ENCODE peak calls at places on chromosome 22, in six cellular contexts. J is colonic mucosa; W is EH; O is hippocampal formation; T is stimulated activated CD4-positive, alpha-beta T cell treated with anti-CD3 and anti-CD28 coated beads, Interleukin-1b, Interleukin-23, amount 100 ng/mL, for 24 hours; Z is skeletal muscle cell. R is an unnamed sample.

GRCh38 chr22:17381237-17381913 is 12.1 kb downstream of the CECR2 start:
- DNase-seq in J (no peak), W (no peak), O (no peak), T (no peak), Z (no peak), R (no peak)

GRCh38 chr22:25045176-25045575 is 92.7 kb downstream of the KIAA1671 start:
- DNase-seq in J (no peak), W (no peak), O (no peak), T (no peak), Z (no peak), R (no peak)

GRCh38 chr22:31995807-31996206 is 47.3 kb upstream of the SLC5A1 start:
- DNase-seq in J (no peak), W (no peak), O (no peak), T (no peak), Z (no peak), R (no peak)

GRCh38 chr22:46038516-46039430 is 61.8 kb upstream of the WNT7B start:
- DNase-seq in J (peak), W (no peak), O (no peak), T (no peak), Z (no peak), R (no peak)

GRCh38 chr22:19806213-19807160 is 45.9 kb downstream of the TBX1 start:
- DNase-seq in J (peak), W (peak), O (no peak), T (no peak), Z (no peak), R (no peak)

GRCh38 chr22:38505595-38506117 is 455 bp downstream of the DDX17 start:
- DNase-seq in J (peak), W (peak), O (peak), T (peak), Z (no peak), R (peak)

GRCh38 chr22:41305646-41306045 is 4.3 kb downstream of the ZC3H7B start:
- DNase-seq in J (no peak), W (peak), O (no peak), T (no peak), Z (peak), R (peak)

GRCh38 chr22:37535159-37535558 is 15.9 kb upstream of the CARD10 start:
- DNase-seq in J (no peak), W (no peak), O (no peak), T (no peak), Z (no peak), R (no peak)

GRCh38 chr22:41332217-41332616 is 30.9 kb downstream of the ZC3H7B start:
- DNase-seq in J (no peak), W (no peak), O (no peak), T (no peak), Z (no peak), R (no peak)

GRCh38 chr22:39128508-39128907 is 24.0 kb downstream of the CBX7 start:
- DNase-seq in J (no peak), W (no peak), O (no peak), T (no peak), Z (no peak), R (no peak)

GRCh38 chr22:26735019-26735409 is 77.6 kb downstream of the MIAT start:
- DNase-seq in J (no peak), W (no peak), O (no peak), T (no peak), Z (no peak), R (no peak)

GRCh38 chr22:49052023-49052538 is 775.6 kb downstream of the BRD1 start:
- DNase-seq in J (peak), W (no peak), O (no peak), T (peak), Z (no peak), R (no peak)

GRCh38 chr22:25134028-25134427 is 65.6 kb upstream of the CRYBB3 start:
- DNase-seq in J (peak), W (no peak), O (no peak), T (no peak), Z (no peak), R (no peak)

R was measured in GM23248.